ENCODE peak calls at places on chromosomes 12 and 14, in four cellular contexts. A, X, E and I are unnamed samples.

GRCh38 chr12:1584326-1584725 is 10.1 kb downstream of the FBXL14 start:
- DNase-seq in A (no peak), X (no peak), E (no peak), I (no peak)

GRCh38 chr12:128467882-128468281 is 200.9 kb downstream of the TMEM132C start:
- DNase-seq in A (no peak), X (no peak), E (no peak), I (no peak)

GRCh38 chr12:109111775-109112491 is 4.5 kb upstream of the ACACB start:
- DNase-seq in A (peak; percentile 69), X (peak; percentile 61), E (peak; percentile 82), I (no peak)

GRCh38 chr12:53036802-53037201 is 13.1 kb upstream of the TNS2 start:
- DNase-seq in A (no peak), X (no peak), E (no peak), I (no peak)

GRCh38 chr14:56857206-56857605 is 46.9 kb upstream of the OTX2 start:
- DNase-seq in A (no peak), X (no peak), E (no peak), I (no peak)

GRCh38 chr14:75147423-75148071 is 20.7 kb upstream of the NEK9 start:
- DNase-seq in A (no peak), X (no peak), E (peak; percentile 53), I (no peak)

GRCh38 chr14:88231626-88232025 is 91.4 kb downstream of the KCNK10 start:
- DNase-seq in A (no peak), X (no peak), E (no peak), I (no peak)

GRCh38 chr12:121610239-121611149 is 15.8 kb upstream of the ORAI1 start:
- DNase-seq in A (no peak), X (no peak), E (peak; percentile 40), I (no peak)

GRCh38 chr14:28754209-28754985 is 12.2 kb upstream of the FOXG1 start:
- DNase-seq in A (no peak), X (peak; percentile 40), E (no peak), I (peak; percentile 3)

GRCh38 chr14:81366259-81366658 is 33.9 kb downstream of the STON2 start:
- DNase-seq in A (no peak), X (no peak), E (no peak), I (no peak)

GRCh38 chr12:4626543-4626942 is 22.3 kb downstream of the AKAP3 start:
- DNase-seq in A (no peak), X (no peak), E (no peak), I (no peak)

GRCh38 chr12:93573552-93574223 is 1.2 kb downstream of the SOCS2 start:
- DNase-seq in A (peak; percentile 35), X (no peak), E (peak; percentile 26), I (no peak)

GRCh38 chr12:72829838-72830237 is 557.7 kb downstream of the TRHDE start:
- DNase-seq in A (no peak), X (no peak), E (no peak), I (no peak)

GRCh38 chr12:107296681-107297086 is 203.3 kb upstream of the CRY1 start:
- DNase-seq in A (no peak), X (no peak), E (no peak), I (no peak)

GRCh38 chr14:33847066-33847465 is 103.8 kb downstream of the EGLN3 start:
- DNase-seq in A (no peak), X (no peak), E (no peak), I (no peak)

GRCh38 chr14:32022525-32022924 is 54.6 kb upstream of the ARHGAP5 start:
- DNase-seq in A (no peak), X (no peak), E (no peak), I (no peak)

GRCh38 chr12:95261109-95261508 is 43.5 kb downstream of the VEZT start:
- DNase-seq in A (no peak), X (no peak), E (no peak), I (no peak)

GRCh38 chr12:58419905-58420304 is 478.5 kb downstream of the ATP23 start:
- DNase-seq in A (no peak), X (no peak), E (no peak), I (no peak)

GRCh38 chr12:50637870-50638481 is 125.9 kb upstream of the ATF1 start:
- DNase-seq in A (peak; percentile 44), X (peak; percentile 59), E (no peak), I (no peak)

GRCh38 chr12:39355841-39356240 is 87.1 kb downstream of the KIF21A start:
- DNase-seq in A (no peak), X (no peak), E (no peak), I (no peak)

GRCh38 chr14:64235652-64236640 is 58.2 kb downstream of the ESR2 start:
- DNase-seq in A (peak; percentile 73), X (peak; percentile 80), E (peak; percentile 63), I (peak; percentile 93)

GRCh38 chr12:53733051-53733812 is 6.0 kb upstream of the CALCOCO1 start:
- DNase-seq in A (no peak), X (no peak), E (no peak), I (no peak)

GRCh38 chr12:48999371-49000131 is at the start of gene DDN:
- DNase-seq in A (peak; percentile 82), X (peak; percentile 81), E (no peak), I (no peak)

GRCh38 chr12:111406474-111407370 is 999 bp downstream of the SH2B3 start:
- DNase-seq in A (peak; percentile 65), X (peak; percentile 51), E (no peak), I (no peak)

GRCh38 chr14:70642313-70643235 is 858 bp downstream of the TTC9 start:
- DNase-seq in A (peak; percentile 70), X (peak; percentile 69), E (peak; percentile 39), I (no peak)

GRCh38 chr12:102009796-102010195 is 52.0 kb downstream of the WASHC3 start:
- DNase-seq in A (peak; percentile 5), X (no peak), E (no peak), I (no peak)

GRCh38 chr12:26746315-26746714 is 86.7 kb downstream of the ITPR2 start:
- DNase-seq in A (no peak), X (peak; percentile 15), E (no peak), I (no peak)

GRCh38 chr12:47007048-47007447 is 72.4 kb upstream of the PCED1B start:
- DNase-seq in A (no peak), X (no peak), E (no peak), I (no peak)

GRCh38 chr14:99690636-99691035 is 6.5 kb downstream of the CYP46A1 start:
- DNase-seq in A (no peak), X (no peak), E (no peak), I (no peak)

GRCh38 chr12:123076604-123077297 is 74.1 kb downstream of the PITPNM2 start:
- DNase-seq in A (peak; percentile 63), X (peak; percentile 69), E (no peak), I (no peak)

GRCh38 chr12:56220611-56221232 is 1.0 kb downstream of the RNF41 start:
- DNase-seq in A (no peak), X (no peak), E (no peak), I (peak; percentile 30)

GRCh38 chr12:15001733-15002471 is 29.1 kb downstream of the PDE6H start:
- DNase-seq in A (no peak), X (no peak), E (peak; percentile 24), I (no peak)

GRCh38 chr12:131694116-131694838 is 16.6 kb upstream of the SFSWAP start:
- DNase-seq in A (no peak), X (peak; percentile 8), E (no peak), I (no peak)

GRCh38 chr12:113467514-113468364 is 3.9 kb downstream of the LHX5 start:
- DNase-seq in A (peak; percentile 49), X (peak; percentile 18), E (no peak), I (no peak)